ENCODE peak calls at places on chromosomes 11 and 22, in seven cellular contexts. One of them, this sample, is unnamed.

GRCh38 chr11:1259076-1259461 is 36.2 kb downstream of the MUC5B start:
- DNase-seq in smooth muscle cell of the brain vasculature: no peak
- DNase-seq in sciatic nerve: no peak
- DNase-seq in uterus: no peak
- DNase-seq in AG09319: no peak
- DNase-seq in tibial nerve: no peak
- DNase-seq in EL: no peak
- DNase-seq in this sample: no peak

GRCh38 chr22:47207846-47208554 is 445.6 kb downstream of the TBC1D22A start:
- DNase-seq in smooth muscle cell of the brain vasculature: no peak
- DNase-seq in sciatic nerve: peak; percentile 42
- DNase-seq in uterus: no peak
- DNase-seq in AG09319: no peak
- DNase-seq in tibial nerve: no peak
- DNase-seq in EL: no peak
- DNase-seq in this sample: no peak

GRCh38 chr11:95585071-95585751 is 204.4 kb downstream of the FAM76B start:
- DNase-seq in smooth muscle cell of the brain vasculature: no peak
- DNase-seq in sciatic nerve: no peak
- DNase-seq in uterus: no peak
- DNase-seq in AG09319: no peak
- DNase-seq in tibial nerve: no peak
- DNase-seq in EL: peak; percentile 62
- DNase-seq in this sample: no peak

GRCh38 chr11:112219476-112220232 is 6.6 kb upstream of the PTS start:
- DNase-seq in smooth muscle cell of the brain vasculature: peak; percentile 44
- DNase-seq in sciatic nerve: no peak
- DNase-seq in uterus: peak; percentile 19
- DNase-seq in AG09319: no peak
- DNase-seq in tibial nerve: no peak
- DNase-seq in EL: peak; percentile 76
- DNase-seq in this sample: no peak

GRCh38 chr11:61776561-61777075 is 15.8 kb downstream of the TMEM258 start:
- DNase-seq in smooth muscle cell of the brain vasculature: no peak
- DNase-seq in sciatic nerve: peak; percentile 82
- DNase-seq in uterus: no peak
- DNase-seq in AG09319: peak; percentile 8
- DNase-seq in tibial nerve: no peak
- DNase-seq in EL: peak; percentile 64
- DNase-seq in this sample: no peak

GRCh38 chr11:47186937-47187681 is 875 bp upstream of the PACSIN3 start:
- DNase-seq in smooth muscle cell of the brain vasculature: no peak
- DNase-seq in sciatic nerve: peak; percentile 79
- DNase-seq in uterus: peak; percentile 72
- DNase-seq in AG09319: no peak
- DNase-seq in tibial nerve: peak; percentile 50
- DNase-seq in EL: peak; percentile 66
- DNase-seq in this sample: peak; percentile 78

GRCh38 chr11:98194611-98195010 is 826.1 kb upstream of the CNTN5 start:
- DNase-seq in smooth muscle cell of the brain vasculature: no peak
- DNase-seq in sciatic nerve: no peak
- DNase-seq in uterus: no peak
- DNase-seq in AG09319: no peak
- DNase-seq in tibial nerve: no peak
- DNase-seq in EL: no peak
- DNase-seq in this sample: no peak

GRCh38 chr11:10373929-10374328 is 69.1 kb downstream of the ADM start:
- DNase-seq in smooth muscle cell of the brain vasculature: no peak
- DNase-seq in sciatic nerve: no peak
- DNase-seq in uterus: no peak
- DNase-seq in AG09319: no peak
- DNase-seq in tibial nerve: no peak
- DNase-seq in EL: no peak
- DNase-seq in this sample: no peak

GRCh38 chr11:61331636-61332035 is 1.3 kb downstream of the DDB1 start:
- DNase-seq in smooth muscle cell of the brain vasculature: no peak
- DNase-seq in sciatic nerve: no peak
- DNase-seq in uterus: no peak
- DNase-seq in AG09319: no peak
- DNase-seq in tibial nerve: no peak
- DNase-seq in EL: no peak
- DNase-seq in this sample: no peak

GRCh38 chr22:39498368-39498767 is 3.7 kb upstream of the MIEF1 start:
- DNase-seq in smooth muscle cell of the brain vasculature: no peak
- DNase-seq in sciatic nerve: no peak
- DNase-seq in uterus: no peak
- DNase-seq in AG09319: no peak
- DNase-seq in tibial nerve: no peak
- DNase-seq in EL: no peak
- DNase-seq in this sample: peak; percentile 70